ENCODE peak calls at places on chromosomes 13 and 19, in eight cellular contexts. One of them, this sample, is unnamed.

GRCh38 chr13:28503182-28503980 is 8.5 kb upstream of the FLT1 start:
- DNase-seq in cardiac fibroblast: no peak
- DNase-seq in heart right ventricle: no peak
- DNase-seq in kidney epithelial cell: no peak
- DNase-seq in stomach: no peak
- DNase-seq in fibroblast of pulmonary artery: no peak
- DNase-seq in body of pancreas: no peak
- DNase-seq in CD8-positive, alpha-beta T cell: no peak
- DNase-seq in this sample: no peak

GRCh38 chr19:5932146-5932545 is 18.1 kb downstream of the CAPS start:
- DNase-seq in CD8-positive, alpha-beta T cell: no peak
- DNase-seq in cardiac fibroblast: no peak
- DNase-seq in stomach: no peak
- DNase-seq in fibroblast of pulmonary artery: no peak
- DNase-seq in body of pancreas: no peak
- DNase-seq in heart right ventricle: no peak
- DNase-seq in kidney epithelial cell: no peak
- DNase-seq in this sample: no peak

GRCh38 chr19:54390942-54391577 is 24.2 kb upstream of the TTYH1 start:
- DNase-seq in fibroblast of pulmonary artery: peak
- DNase-seq in CD8-positive, alpha-beta T cell: peak
- DNase-seq in cardiac fibroblast: peak
- DNase-seq in heart right ventricle: no peak
- DNase-seq in body of pancreas: peak
- DNase-seq in stomach: peak
- DNase-seq in kidney epithelial cell: peak
- DNase-seq in this sample: peak

GRCh38 chr13:87123987-87124784 is 547.0 kb upstream of the SLITRK5 start:
- DNase-seq in kidney epithelial cell: peak
- DNase-seq in heart right ventricle: peak
- DNase-seq in stomach: no peak
- DNase-seq in fibroblast of pulmonary artery: peak
- DNase-seq in cardiac fibroblast: peak
- DNase-seq in CD8-positive, alpha-beta T cell: no peak
- DNase-seq in body of pancreas: no peak
- DNase-seq in this sample: no peak

GRCh38 chr19:1875646-1876493 is 9.4 kb downstream of the ABHD17A start:
- DNase-seq in stomach: peak
- DNase-seq in kidney epithelial cell: peak
- DNase-seq in CD8-positive, alpha-beta T cell: peak
- DNase-seq in body of pancreas: peak
- DNase-seq in cardiac fibroblast: peak
- DNase-seq in heart right ventricle: peak
- DNase-seq in fibroblast of pulmonary artery: peak
- DNase-seq in this sample: peak

GRCh38 chr13:111864566-111864965 is 202.4 kb upstream of the SOX1 start:
- DNase-seq in body of pancreas: no peak
- DNase-seq in cardiac fibroblast: no peak
- DNase-seq in kidney epithelial cell: no peak
- DNase-seq in CD8-positive, alpha-beta T cell: no peak
- DNase-seq in fibroblast of pulmonary artery: no peak
- DNase-seq in stomach: no peak
- DNase-seq in heart right ventricle: no peak
- DNase-seq in this sample: no peak

GRCh38 chr13:33615436-33615835 is 202.5 kb upstream of the RFC3 start:
- DNase-seq in stomach: no peak
- DNase-seq in cardiac fibroblast: no peak
- DNase-seq in body of pancreas: no peak
- DNase-seq in fibroblast of pulmonary artery: no peak
- DNase-seq in kidney epithelial cell: no peak
- DNase-seq in heart right ventricle: no peak
- DNase-seq in CD8-positive, alpha-beta T cell: no peak
- DNase-seq in this sample: no peak

GRCh38 chr19:23318143-23318542 is 67.9 kb upstream of the ZNF724 start:
- DNase-seq in CD8-positive, alpha-beta T cell: no peak
- DNase-seq in fibroblast of pulmonary artery: no peak
- DNase-seq in heart right ventricle: no peak
- DNase-seq in stomach: no peak
- DNase-seq in body of pancreas: no peak
- DNase-seq in cardiac fibroblast: no peak
- DNase-seq in kidney epithelial cell: no peak
- DNase-seq in this sample: no peak

GRCh38 chr13:52399037-52399436 is 6.9 kb downstream of the THSD1 start:
- DNase-seq in heart right ventricle: no peak
- DNase-seq in cardiac fibroblast: no peak
- DNase-seq in fibroblast of pulmonary artery: no peak
- DNase-seq in CD8-positive, alpha-beta T cell: no peak
- DNase-seq in stomach: no peak
- DNase-seq in kidney epithelial cell: no peak
- DNase-seq in body of pancreas: no peak
- DNase-seq in this sample: no peak

GRCh38 chr19:46378268-46378667 is 31.4 kb downstream of the PPP5C start:
- DNase-seq in heart right ventricle: no peak
- DNase-seq in CD8-positive, alpha-beta T cell: no peak
- DNase-seq in cardiac fibroblast: peak
- DNase-seq in kidney epithelial cell: no peak
- DNase-seq in stomach: no peak
- DNase-seq in fibroblast of pulmonary artery: peak
- DNase-seq in body of pancreas: no peak
- DNase-seq in this sample: peak

GRCh38 chr19:57271280-57271679 is 9.0 kb upstream of the ZNF460 start:
- DNase-seq in stomach: no peak
- DNase-seq in CD8-positive, alpha-beta T cell: no peak
- DNase-seq in cardiac fibroblast: no peak
- DNase-seq in fibroblast of pulmonary artery: no peak
- DNase-seq in kidney epithelial cell: no peak
- DNase-seq in body of pancreas: no peak
- DNase-seq in heart right ventricle: no peak
- DNase-seq in this sample: no peak

GRCh38 chr19:2721570-2722540 is 683 bp upstream of the DIRAS1 start:
- DNase-seq in CD8-positive, alpha-beta T cell: no peak
- DNase-seq in heart right ventricle: no peak
- DNase-seq in stomach: no peak
- DNase-seq in kidney epithelial cell: no peak
- DNase-seq in body of pancreas: no peak
- DNase-seq in fibroblast of pulmonary artery: no peak
- DNase-seq in cardiac fibroblast: no peak
- DNase-seq in this sample: no peak

GRCh38 chr13:73268306-73268705 is 209.5 kb downstream of the KLF5 start:
- DNase-seq in fibroblast of pulmonary artery: peak
- DNase-seq in stomach: no peak
- DNase-seq in cardiac fibroblast: peak
- DNase-seq in kidney epithelial cell: no peak
- DNase-seq in heart right ventricle: no peak
- DNase-seq in CD8-positive, alpha-beta T cell: no peak
- DNase-seq in body of pancreas: no peak
- DNase-seq in this sample: no peak

GRCh38 chr19:12766051-12766521 is 9.3 kb downstream of the HOOK2 start:
- DNase-seq in heart right ventricle: peak
- DNase-seq in stomach: peak
- DNase-seq in fibroblast of pulmonary artery: peak
- DNase-seq in cardiac fibroblast: peak
- DNase-seq in kidney epithelial cell: no peak
- DNase-seq in body of pancreas: peak
- DNase-seq in CD8-positive, alpha-beta T cell: peak
- DNase-seq in this sample: no peak

GRCh38 chr13:108345016-108345415 is 75.5 kb downstream of the TNFSF13B start:
- DNase-seq in heart right ventricle: no peak
- DNase-seq in body of pancreas: no peak
- DNase-seq in stomach: no peak
- DNase-seq in kidney epithelial cell: no peak
- DNase-seq in fibroblast of pulmonary artery: no peak
- DNase-seq in cardiac fibroblast: no peak
- DNase-seq in CD8-positive, alpha-beta T cell: no peak
- DNase-seq in this sample: no peak

GRCh38 chr19:9407827-9408226 is 27.5 kb downstream of the ZNF266 start:
- DNase-seq in cardiac fibroblast: no peak
- DNase-seq in body of pancreas: no peak
- DNase-seq in CD8-positive, alpha-beta T cell: no peak
- DNase-seq in heart right ventricle: no peak
- DNase-seq in kidney epithelial cell: no peak
- DNase-seq in fibroblast of pulmonary artery: no peak
- DNase-seq in stomach: no peak
- DNase-seq in this sample: no peak

GRCh38 chr19:9406798-9407352 is 28.5 kb downstream of the ZNF266 start:
- DNase-seq in body of pancreas: peak
- DNase-seq in cardiac fibroblast: peak
- DNase-seq in heart right ventricle: peak
- DNase-seq in fibroblast of pulmonary artery: peak
- DNase-seq in stomach: peak
- DNase-seq in CD8-positive, alpha-beta T cell: peak
- DNase-seq in kidney epithelial cell: peak
- DNase-seq in this sample: peak
- H3K4me3 ChIP-seq in body of pancreas: peak
- H3K4me3 ChIP-seq in cardiac fibroblast: peak
- H3K4me3 ChIP-seq in heart right ventricle: peak
- H3K4me3 ChIP-seq in fibroblast of pulmonary artery: peak
- H3K4me3 ChIP-seq in stomach: peak
- H3K4me3 ChIP-seq in CD8-positive, alpha-beta T cell: peak
- H3K4me3 ChIP-seq in kidney epithelial cell: peak
- H3K4me3 ChIP-seq in this sample: peak

GRCh38 chr19:11322269-11323024 is 17.0 kb downstream of the RAB3D start:
- DNase-seq in kidney epithelial cell: no peak
- DNase-seq in heart right ventricle: no peak
- DNase-seq in fibroblast of pulmonary artery: no peak
- DNase-seq in body of pancreas: no peak
- DNase-seq in CD8-positive, alpha-beta T cell: no peak
- DNase-seq in stomach: no peak
- DNase-seq in cardiac fibroblast: no peak
- DNase-seq in this sample: no peak

GRCh38 chr19:11324079-11324661 is 15.3 kb downstream of the RAB3D start:
- DNase-seq in body of pancreas: peak
- DNase-seq in stomach: peak
- DNase-seq in fibroblast of pulmonary artery: peak
- DNase-seq in cardiac fibroblast: peak
- DNase-seq in kidney epithelial cell: peak
- DNase-seq in CD8-positive, alpha-beta T cell: no peak
- DNase-seq in heart right ventricle: peak
- DNase-seq in this sample: peak

GRCh38 chr19:11324748-11325389 is 14.6 kb downstream of the RAB3D start:
- DNase-seq in CD8-positive, alpha-beta T cell: no peak
- DNase-seq in heart right ventricle: no peak
- DNase-seq in stomach: no peak
- DNase-seq in fibroblast of pulmonary artery: peak
- DNase-seq in kidney epithelial cell: no peak
- DNase-seq in body of pancreas: no peak
- DNase-seq in cardiac fibroblast: no peak
- DNase-seq in this sample: no peak

GRCh38 chr19:11323601-11324078 is 15.8 kb downstream of the RAB3D start:
- DNase-seq in cardiac fibroblast: no peak
- DNase-seq in stomach: no peak
- DNase-seq in kidney epithelial cell: no peak
- DNase-seq in fibroblast of pulmonary artery: no peak
- DNase-seq in body of pancreas: no peak
- DNase-seq in CD8-positive, alpha-beta T cell: no peak
- DNase-seq in heart right ventricle: no peak
- DNase-seq in this sample: no peak

DNA sequence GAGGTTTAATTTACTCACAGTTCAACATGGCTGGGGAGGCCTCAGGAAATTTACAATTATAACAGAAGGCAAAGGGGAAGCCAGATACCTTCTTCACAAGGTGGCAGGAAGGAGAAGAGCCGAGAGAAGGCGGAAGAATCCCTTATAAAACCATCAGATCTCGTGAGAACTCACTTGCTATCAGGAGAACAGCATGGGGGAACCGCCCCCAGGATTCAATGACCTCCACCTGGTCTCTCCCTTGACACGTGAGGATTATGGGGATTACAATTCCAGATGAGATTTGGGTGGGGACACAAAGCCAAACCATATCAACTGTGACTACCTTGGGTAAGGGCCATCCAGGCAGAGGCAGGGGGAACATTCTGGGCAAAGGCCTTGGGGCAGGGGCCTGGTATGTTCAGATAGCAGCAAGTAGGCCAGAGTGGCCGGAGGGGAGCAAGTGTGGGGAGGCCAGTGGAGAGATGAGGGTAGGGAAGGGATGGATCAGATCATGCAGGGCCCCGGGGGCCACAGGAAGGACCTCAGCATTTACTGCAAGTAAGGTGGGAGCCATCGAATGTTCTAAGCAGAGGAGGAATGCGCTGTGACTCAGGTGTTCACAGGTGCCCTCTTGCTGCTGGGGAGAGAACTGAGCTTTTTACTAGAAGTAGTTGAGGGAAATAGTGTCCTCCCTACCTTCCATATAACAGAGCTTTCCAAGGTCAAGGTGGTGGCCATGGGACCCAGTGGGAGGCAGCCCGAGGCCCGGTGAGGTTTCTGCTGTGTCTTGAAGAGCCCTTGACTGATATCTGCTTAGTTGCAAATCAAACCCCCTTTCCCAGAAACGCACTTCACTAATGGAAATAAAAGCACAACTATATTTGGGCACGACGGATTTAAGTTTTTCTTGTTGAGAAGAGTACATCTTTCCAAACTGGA is 18.0 kb downstream of the RAB3D start:
- DNase-seq in fibroblast of pulmonary artery: no peak
- DNase-seq in cardiac fibroblast: no peak
- DNase-seq in CD8-positive, alpha-beta T cell: no peak
- DNase-seq in body of pancreas: no peak
- DNase-seq in stomach: no peak
- DNase-seq in kidney epithelial cell: no peak
- DNase-seq in heart right ventricle: no peak
- DNase-seq in this sample: no peak
- TF ChIP-seq CTCF in fibroblast of pulmonary artery: no peak
- TF ChIP-seq CTCF in cardiac fibroblast: no peak
- TF ChIP-seq CTCF in CD8-positive, alpha-beta T cell: no peak
- TF ChIP-seq CTCF in body of pancreas: no peak
- TF ChIP-seq CTCF in stomach: no peak
- TF ChIP-seq CTCF in kidney epithelial cell: no peak
- TF ChIP-seq CTCF in heart right ventricle: no peak
- TF ChIP-seq CTCF in this sample: no peak

DNA sequence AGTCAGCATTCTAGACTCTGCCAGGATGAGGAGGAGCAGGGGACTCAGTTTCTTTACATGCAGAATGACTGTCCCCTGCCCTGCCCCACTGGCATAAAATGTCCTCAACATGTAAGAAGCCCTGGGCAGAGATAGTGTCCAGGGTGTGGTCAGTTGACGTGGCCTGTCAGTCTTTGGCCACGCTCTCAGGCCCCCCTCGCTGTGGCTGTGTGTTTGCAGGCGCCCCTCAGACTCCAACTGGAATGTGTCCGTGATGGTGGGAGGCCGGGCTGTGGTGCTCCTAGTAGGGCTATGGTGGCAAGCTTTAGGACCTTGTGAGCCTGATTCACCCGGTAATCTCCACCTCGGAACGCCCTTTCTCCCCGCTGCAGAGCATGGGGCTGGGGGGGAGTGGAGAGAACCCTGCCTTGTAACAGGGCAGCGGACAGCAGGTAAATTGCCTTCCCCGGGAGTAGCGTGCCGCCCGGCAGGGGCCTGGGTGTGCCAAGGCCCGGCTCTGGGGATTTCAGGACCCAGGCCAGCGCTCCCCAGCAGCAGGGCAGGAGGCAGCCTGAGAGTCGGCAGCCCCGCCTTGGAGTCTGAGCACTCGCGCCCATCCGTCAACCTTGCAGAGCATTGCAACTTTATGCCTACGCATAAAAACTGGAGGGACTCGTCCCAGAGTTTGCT is 62.3 kb downstream of the CHST8 start:
- DNase-seq in stomach: no peak
- DNase-seq in body of pancreas: peak
- DNase-seq in kidney epithelial cell: peak
- DNase-seq in fibroblast of pulmonary artery: peak
- DNase-seq in cardiac fibroblast: peak
- DNase-seq in CD8-positive, alpha-beta T cell: no peak
- DNase-seq in heart right ventricle: peak
- DNase-seq in this sample: peak
- H3K4me3 ChIP-seq in stomach: no peak
- H3K4me3 ChIP-seq in body of pancreas: no peak
- H3K4me3 ChIP-seq in kidney epithelial cell: no peak
- H3K4me3 ChIP-seq in fibroblast of pulmonary artery: no peak
- H3K4me3 ChIP-seq in cardiac fibroblast: no peak
- H3K4me3 ChIP-seq in CD8-positive, alpha-beta T cell: no peak
- H3K4me3 ChIP-seq in heart right ventricle: no peak
- H3K4me3 ChIP-seq in this sample: no peak

GRCh38 chr19:18814063-18814462 is 17.7 kb upstream of the UPF1 start:
- DNase-seq in fibroblast of pulmonary artery: peak
- DNase-seq in kidney epithelial cell: no peak
- DNase-seq in cardiac fibroblast: peak
- DNase-seq in CD8-positive, alpha-beta T cell: no peak
- DNase-seq in heart right ventricle: no peak
- DNase-seq in stomach: no peak
- DNase-seq in body of pancreas: no peak
- DNase-seq in this sample: no peak
- TF ChIP-seq CTCF in fibroblast of pulmonary artery: peak
- TF ChIP-seq CTCF in kidney epithelial cell: no peak
- TF ChIP-seq CTCF in cardiac fibroblast: no peak
- TF ChIP-seq CTCF in CD8-positive, alpha-beta T cell: no peak
- TF ChIP-seq CTCF in heart right ventricle: no peak
- TF ChIP-seq CTCF in stomach: no peak
- TF ChIP-seq CTCF in body of pancreas: no peak
- TF ChIP-seq CTCF in this sample: no peak